ENCODE peak calls at places on chromosomes 16 and 17, in six cellular contexts. One of them, this sample, is unnamed.

GRCh38 chr16:57106767-57107166 is 14.4 kb downstream of the CPNE2 start:
- DNase-seq in body of pancreas: no peak
- DNase-seq in glutamatergic neuron: no peak
- DNase-seq in RWPE1: no peak
- DNase-seq in mammary epithelial cell: no peak
- DNase-seq in nephron progenitor cell: no peak
- DNase-seq in this sample: peak

GRCh38 chr17:17548044-17548443 is 43.5 kb downstream of the PEMT start:
- DNase-seq in mammary epithelial cell: no peak
- DNase-seq in glutamatergic neuron: no peak
- DNase-seq in nephron progenitor cell: no peak
- DNase-seq in RWPE1: no peak
- DNase-seq in body of pancreas: no peak
- DNase-seq in this sample: no peak

GRCh38 chr16:84240455-84240854 is 643 bp upstream of the KCNG4 start:
- DNase-seq in body of pancreas: no peak
- DNase-seq in nephron progenitor cell: no peak
- DNase-seq in RWPE1: no peak
- DNase-seq in mammary epithelial cell: no peak
- DNase-seq in glutamatergic neuron: no peak
- DNase-seq in this sample: no peak

GRCh38 chr17:17387461-17388362 is 84.5 kb downstream of the NT5M start:
- DNase-seq in glutamatergic neuron: peak
- DNase-seq in nephron progenitor cell: peak
- DNase-seq in mammary epithelial cell: peak
- DNase-seq in body of pancreas: peak
- DNase-seq in RWPE1: peak
- DNase-seq in this sample: peak

GRCh38 chr16:85423186-85423550 is 190.0 kb upstream of the GSE1 start:
- DNase-seq in glutamatergic neuron: peak
- DNase-seq in nephron progenitor cell: peak
- DNase-seq in mammary epithelial cell: no peak
- DNase-seq in body of pancreas: no peak
- DNase-seq in RWPE1: no peak
- DNase-seq in this sample: peak

GRCh38 chr16:85544668-85545067 is 68.5 kb upstream of the GSE1 start:
- DNase-seq in RWPE1: no peak
- DNase-seq in body of pancreas: no peak
- DNase-seq in mammary epithelial cell: no peak
- DNase-seq in nephron progenitor cell: no peak
- DNase-seq in glutamatergic neuron: peak
- DNase-seq in this sample: peak

GRCh38 chr16:27330542-27330941 is 16.8 kb downstream of the IL4R start:
- DNase-seq in glutamatergic neuron: no peak
- DNase-seq in RWPE1: no peak
- DNase-seq in mammary epithelial cell: peak
- DNase-seq in body of pancreas: no peak
- DNase-seq in nephron progenitor cell: no peak
- DNase-seq in this sample: no peak

GRCh38 chr16:77273-77806 is 685 bp upstream of the MPG start:
- DNase-seq in mammary epithelial cell: no peak
- DNase-seq in RWPE1: peak
- DNase-seq in glutamatergic neuron: peak
- DNase-seq in body of pancreas: no peak
- DNase-seq in nephron progenitor cell: peak
- DNase-seq in this sample: peak

GRCh38 chr17:79955167-79955549 is 80.5 kb downstream of the TBC1D16 start:
- DNase-seq in nephron progenitor cell: no peak
- DNase-seq in mammary epithelial cell: no peak
- DNase-seq in RWPE1: no peak
- DNase-seq in body of pancreas: peak
- DNase-seq in glutamatergic neuron: no peak
- DNase-seq in this sample: no peak

GRCh38 chr17:46795379-46795952 is 23.0 kb downstream of the WNT3 start:
- DNase-seq in mammary epithelial cell: no peak
- DNase-seq in RWPE1: peak
- DNase-seq in nephron progenitor cell: no peak
- DNase-seq in glutamatergic neuron: no peak
- DNase-seq in body of pancreas: no peak
- DNase-seq in this sample: no peak

GRCh38 chr17:56141046-56141839 is 12.0 kb upstream of the ANKFN1 start:
- DNase-seq in body of pancreas: no peak
- DNase-seq in glutamatergic neuron: no peak
- DNase-seq in mammary epithelial cell: no peak
- DNase-seq in RWPE1: no peak
- DNase-seq in nephron progenitor cell: no peak
- DNase-seq in this sample: no peak

GRCh38 chr17:63918305-63918704 is 334 bp downstream of the GH1 start:
- DNase-seq in body of pancreas: no peak
- DNase-seq in glutamatergic neuron: no peak
- DNase-seq in mammary epithelial cell: no peak
- DNase-seq in RWPE1: no peak
- DNase-seq in nephron progenitor cell: no peak
- DNase-seq in this sample: no peak

GRCh38 chr17:79970576-79971068 is 65.0 kb downstream of the TBC1D16 start:
- DNase-seq in nephron progenitor cell: no peak
- DNase-seq in RWPE1: no peak
- DNase-seq in glutamatergic neuron: peak
- DNase-seq in body of pancreas: peak
- DNase-seq in mammary epithelial cell: peak
- DNase-seq in this sample: peak

GRCh38 chr17:9522074-9522473 is 53.5 kb downstream of the STX8 start:
- DNase-seq in mammary epithelial cell: peak
- DNase-seq in glutamatergic neuron: no peak
- DNase-seq in RWPE1: peak
- DNase-seq in nephron progenitor cell: peak
- DNase-seq in body of pancreas: no peak
- DNase-seq in this sample: no peak

GRCh38 chr17:7393613-7394451 is 493 bp downstream of the PLSCR3 start:
- DNase-seq in glutamatergic neuron: peak
- DNase-seq in RWPE1: peak
- DNase-seq in body of pancreas: no peak
- DNase-seq in mammary epithelial cell: peak
- DNase-seq in nephron progenitor cell: peak
- DNase-seq in this sample: no peak

GRCh38 chr16:15849209-15849981 is 7.4 kb downstream of the MYH11 start:
- DNase-seq in nephron progenitor cell: no peak
- DNase-seq in RWPE1: no peak
- DNase-seq in mammary epithelial cell: no peak
- DNase-seq in body of pancreas: no peak
- DNase-seq in glutamatergic neuron: no peak
- DNase-seq in this sample: no peak

DNA sequence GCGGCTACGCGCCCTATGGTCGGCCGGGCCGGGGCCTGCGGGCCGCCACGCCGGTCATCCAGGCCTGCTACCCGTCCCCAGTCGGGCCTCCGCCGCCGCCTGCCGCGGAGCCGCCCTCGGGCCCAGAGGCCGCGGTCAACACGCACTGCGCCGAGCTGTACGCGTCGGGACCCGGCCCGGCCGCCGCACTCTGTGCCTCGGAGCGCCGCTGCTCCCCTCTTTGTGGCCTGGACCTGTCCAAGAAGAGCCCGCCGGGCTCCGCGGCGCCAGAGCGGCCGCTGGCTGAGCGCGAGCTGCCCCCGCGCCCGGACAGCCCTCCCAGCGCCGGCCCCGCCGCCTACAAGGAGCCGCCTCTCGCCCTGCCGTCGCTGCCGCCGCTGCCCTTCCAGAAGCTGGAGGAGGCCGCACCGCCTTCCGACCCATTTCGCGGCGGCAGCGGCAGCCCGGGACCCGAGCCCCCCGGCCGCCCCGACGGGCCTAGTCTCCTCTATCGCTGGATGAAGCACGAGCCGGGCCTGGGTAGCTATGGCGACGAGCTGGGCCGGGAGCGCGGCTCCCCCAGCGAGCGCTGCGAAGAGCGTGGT is 2.3 kb downstream of the HIC1 start:
- DNase-seq in body of pancreas: no peak
- DNase-seq in mammary epithelial cell: no peak
- DNase-seq in glutamatergic neuron: peak
- DNase-seq in RWPE1: no peak
- DNase-seq in nephron progenitor cell: peak
- DNase-seq in this sample: no peak
- TF ChIP-seq CTCF in body of pancreas: no peak
- TF ChIP-seq CTCF in mammary epithelial cell: no peak
- TF ChIP-seq CTCF in glutamatergic neuron: no peak
- TF ChIP-seq CTCF in RWPE1: no peak
- TF ChIP-seq CTCF in nephron progenitor cell: no peak
- TF ChIP-seq CTCF in this sample: no peak

GRCh38 chr17:4582691-4583090 is 1.6 kb upstream of the SMTNL2 start:
- DNase-seq in mammary epithelial cell: no peak
- DNase-seq in RWPE1: no peak
- DNase-seq in glutamatergic neuron: peak
- DNase-seq in nephron progenitor cell: no peak
- DNase-seq in body of pancreas: no peak
- DNase-seq in this sample: peak
- TF ChIP-seq CTCF in mammary epithelial cell: no peak
- TF ChIP-seq CTCF in RWPE1: no peak
- TF ChIP-seq CTCF in glutamatergic neuron: no peak
- TF ChIP-seq CTCF in nephron progenitor cell: no peak
- TF ChIP-seq CTCF in body of pancreas: no peak
- TF ChIP-seq CTCF in this sample: no peak

DNA sequence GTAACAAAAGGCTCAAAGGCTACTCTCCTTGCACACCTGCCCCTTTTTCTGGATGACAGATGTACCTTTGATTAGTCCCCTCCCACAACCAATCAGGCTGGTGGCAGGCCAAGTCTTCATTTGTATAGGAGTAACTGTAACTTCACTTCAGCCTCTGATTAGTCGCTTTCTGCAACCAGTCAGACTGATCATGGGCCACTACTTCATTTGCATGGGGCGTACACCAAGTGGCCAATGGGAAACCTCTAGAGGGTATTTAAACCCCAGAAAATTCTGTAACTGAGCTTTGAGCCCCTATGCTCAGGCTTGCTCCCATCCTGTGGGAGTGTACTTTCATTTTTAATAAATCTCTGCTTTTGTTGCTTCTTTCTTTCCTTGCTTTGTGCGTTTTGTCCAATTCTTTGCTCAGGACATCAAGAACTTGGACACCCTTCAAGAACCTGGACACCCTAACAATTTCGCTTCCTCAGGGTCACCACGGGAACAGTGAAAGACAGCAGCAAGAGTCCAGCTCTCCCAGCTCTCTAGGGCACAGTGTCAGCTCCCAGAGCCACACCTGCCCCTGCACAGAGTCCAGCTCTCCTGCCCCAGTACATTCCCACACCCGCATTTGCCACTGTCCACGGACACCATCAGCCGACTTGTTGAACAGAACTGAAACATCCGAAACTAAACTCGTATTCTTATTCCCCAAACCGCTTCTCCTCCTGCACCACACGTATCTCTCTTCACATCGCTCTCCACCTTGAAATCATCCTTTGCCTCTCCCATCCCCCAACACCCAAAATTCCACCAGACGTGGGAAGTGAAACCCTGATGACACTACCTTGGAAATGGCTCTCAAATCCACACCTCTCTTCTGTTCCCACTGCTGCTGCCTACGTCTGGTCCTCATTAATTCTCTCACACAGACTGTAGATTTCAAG is 53.4 kb downstream of the ABCC12 start:
- DNase-seq in RWPE1: no peak
- DNase-seq in glutamatergic neuron: no peak
- DNase-seq in nephron progenitor cell: no peak
- DNase-seq in body of pancreas: no peak
- DNase-seq in mammary epithelial cell: no peak
- DNase-seq in this sample: no peak
- TF ChIP-seq CTCF in RWPE1: no peak
- TF ChIP-seq CTCF in glutamatergic neuron: no peak
- TF ChIP-seq CTCF in nephron progenitor cell: no peak
- TF ChIP-seq CTCF in body of pancreas: no peak
- TF ChIP-seq CTCF in mammary epithelial cell: no peak
- TF ChIP-seq CTCF in this sample: no peak

DNA sequence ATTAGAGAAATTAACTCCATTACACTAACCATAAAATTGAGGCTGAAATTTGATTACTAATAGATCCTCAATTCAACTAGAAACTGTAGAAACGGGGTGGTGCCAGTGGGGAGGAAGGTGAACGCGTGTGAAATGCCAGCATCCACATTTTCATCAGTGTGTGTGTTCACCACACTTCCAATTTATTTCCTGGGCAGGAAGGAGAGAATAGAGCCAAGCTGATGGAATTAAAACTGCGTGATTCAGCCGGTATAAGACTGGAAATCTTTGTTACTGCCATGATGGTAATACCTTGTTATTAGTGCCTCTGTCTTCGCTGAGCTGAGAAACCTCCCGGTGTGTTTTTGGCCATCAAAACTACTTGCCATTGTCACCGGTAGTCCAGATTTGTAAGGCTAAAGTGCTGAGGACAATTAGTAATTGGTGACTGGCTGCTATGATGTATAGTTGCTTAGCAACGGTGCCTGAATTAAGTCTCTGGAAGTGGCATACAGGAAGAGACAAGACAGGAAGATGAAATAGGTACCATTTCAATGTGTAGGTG is 232.3 kb downstream of the IRX3 start:
- DNase-seq in glutamatergic neuron: no peak
- DNase-seq in mammary epithelial cell: no peak
- DNase-seq in body of pancreas: no peak
- DNase-seq in nephron progenitor cell: no peak
- DNase-seq in RWPE1: no peak
- DNase-seq in this sample: no peak
- TF ChIP-seq CTCF in glutamatergic neuron: no peak
- TF ChIP-seq CTCF in mammary epithelial cell: no peak
- TF ChIP-seq CTCF in body of pancreas: no peak
- TF ChIP-seq CTCF in nephron progenitor cell: no peak
- TF ChIP-seq CTCF in RWPE1: no peak
- TF ChIP-seq CTCF in this sample: no peak

DNA sequence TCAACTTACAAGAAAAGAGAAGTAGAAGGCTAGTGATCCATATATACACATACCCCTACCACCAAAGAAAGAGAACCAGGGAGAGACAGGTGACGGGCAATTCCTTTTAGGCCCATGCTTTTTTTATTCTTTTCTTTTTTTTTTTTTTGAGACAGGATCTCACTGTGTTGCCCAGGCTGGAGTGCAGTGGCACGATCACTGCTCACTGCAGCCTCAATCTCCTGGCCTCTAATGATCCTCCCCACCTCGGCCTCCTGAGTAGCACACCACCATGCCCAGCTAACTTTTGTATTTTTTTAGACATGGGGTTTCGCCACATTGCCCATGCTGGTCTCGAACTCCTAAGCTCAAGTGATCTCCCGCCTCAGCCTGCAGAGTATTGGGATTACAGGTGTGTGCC is 4.8 kb downstream of the HSPB9 start:
- DNase-seq in body of pancreas: no peak
- DNase-seq in mammary epithelial cell: no peak
- DNase-seq in glutamatergic neuron: no peak
- DNase-seq in RWPE1: no peak
- DNase-seq in nephron progenitor cell: no peak
- DNase-seq in this sample: no peak
- TF ChIP-seq CTCF in body of pancreas: no peak
- TF ChIP-seq CTCF in mammary epithelial cell: no peak
- TF ChIP-seq CTCF in glutamatergic neuron: no peak
- TF ChIP-seq CTCF in RWPE1: no peak
- TF ChIP-seq CTCF in nephron progenitor cell: no peak
- TF ChIP-seq CTCF in this sample: no peak

DNA sequence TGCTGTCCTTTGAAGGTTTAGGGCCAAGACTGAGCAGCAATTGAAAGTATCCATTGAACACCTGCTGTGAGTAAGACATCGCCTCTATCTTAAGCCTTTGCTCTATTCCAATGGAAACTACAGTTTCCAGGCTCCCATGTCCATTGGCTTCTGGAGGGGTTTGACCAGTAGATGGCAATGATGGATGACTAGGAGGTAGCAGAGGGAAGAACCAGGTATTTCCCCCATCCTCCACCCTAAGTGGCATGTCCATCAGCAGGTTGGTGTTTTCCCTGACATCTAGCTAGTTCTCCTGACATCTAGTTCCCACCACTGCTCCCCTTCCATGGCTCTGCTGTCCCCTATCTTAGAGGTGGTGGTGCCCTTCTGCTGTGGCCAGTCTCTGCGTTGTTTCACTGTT is 58.7 kb downstream of the CENPV start:
- DNase-seq in body of pancreas: no peak
- DNase-seq in RWPE1: no peak
- DNase-seq in nephron progenitor cell: no peak
- DNase-seq in mammary epithelial cell: no peak
- DNase-seq in glutamatergic neuron: no peak
- DNase-seq in this sample: no peak
- TF ChIP-seq CTCF in body of pancreas: no peak
- TF ChIP-seq CTCF in RWPE1: no peak
- TF ChIP-seq CTCF in nephron progenitor cell: no peak
- TF ChIP-seq CTCF in mammary epithelial cell: no peak
- TF ChIP-seq CTCF in glutamatergic neuron: no peak
- TF ChIP-seq CTCF in this sample: no peak

This sample was measured in BE2C.